ENCODE peak calls at places on chromosome 1, in seven cellular contexts. Q is T follicular helper cell, H is amniotic epithelial cell, E is GM03348, F is uterus, Y is GF-D8, S is hepatic stellate cell. A is an unnamed sample.

GRCh38 chr1:32240140-32240951 is 6.7 kb upstream of the FAM167B start:
- DNase-seq in Q (peak; percentile 43), H (no peak), E (peak; percentile 86), F (peak; percentile 84), Y (no peak), S (peak; percentile 71), A (no peak)

GRCh38 chr1:23530089-23530749 is 814 bp downstream of the E2F2 start:
- DNase-seq in Q (no peak), H (no peak), E (no peak), F (no peak), Y (no peak), S (no peak), A (no peak)

GRCh38 chr1:201298381-201299367 is 15.4 kb downstream of the PKP1 start:
- DNase-seq in Q (no peak), H (no peak), E (no peak), F (no peak), Y (no peak), S (no peak), A (no peak)

GRCh38 chr1:59016390-59016789 is 232.5 kb upstream of the JUN start:
- DNase-seq in Q (no peak), H (no peak), E (no peak), F (no peak), Y (no peak), S (no peak), A (no peak)

GRCh38 chr1:218425647-218426342 is 80.7 kb downstream of the TGFB2 start:
- DNase-seq in Q (no peak), H (peak; percentile 85), E (peak; percentile 63), F (no peak), Y (no peak), S (no peak), A (no peak)

GRCh38 chr1:19454265-19455198 is 30.8 kb downstream of the CAPZB start:
- DNase-seq in Q (no peak), H (no peak), E (peak; percentile 24), F (no peak), Y (peak; percentile 23), S (no peak), A (no peak)

GRCh38 chr1:58162952-58163550 is 383.5 kb downstream of the OMA1 start:
- DNase-seq in Q (no peak), H (peak; percentile 19), E (peak; percentile 69), F (peak; percentile 36), Y (no peak), S (peak; percentile 23), A (peak; percentile 14)

GRCh38 chr1:43619996-43620920 is 29.7 kb upstream of the KDM4A start:
- DNase-seq in Q (no peak), H (no peak), E (no peak), F (no peak), Y (no peak), S (no peak), A (no peak)

GRCh38 chr1:11429226-11429625 is 49.7 kb upstream of the DISP3 start:
- DNase-seq in Q (no peak), H (no peak), E (no peak), F (no peak), Y (no peak), S (no peak), A (no peak)